ENCODE peak calls at places on chromosomes 16 and 17, in four cellular contexts. J, L, W and F are unnamed samples.

GRCh38 chr16:24609740-24610420 is 70.5 kb downstream of the RBBP6 start:
- DNase-seq in J (peak), L (peak), W (peak), F (no peak)

GRCh38 chr17:82283208-82283749 is 9.8 kb upstream of the CSNK1D start:
- DNase-seq in J (no peak), L (peak), W (no peak), F (no peak)

GRCh38 chr17:53971361-53971760 is 148.6 kb downstream of the KIF2B start:
- DNase-seq in J (no peak), L (no peak), W (no peak), F (no peak)

GRCh38 chr16:72752004-72752695 is 295.8 kb downstream of the ZFHX3 start:
- DNase-seq in J (no peak), L (no peak), W (no peak), F (no peak)

GRCh38 chr17:21201302-21201602 is 12.7 kb downstream of the TMEM11 start:
- DNase-seq in J (no peak), L (no peak), W (no peak), F (no peak)

GRCh38 chr17:33169580-33170285 is 123.4 kb downstream of the ASIC2 start:
- DNase-seq in J (no peak), L (no peak), W (no peak), F (no peak)

GRCh38 chr16:56311208-56312027 is 113.9 kb downstream of the AMFR start:
- DNase-seq in J (no peak), L (no peak), W (no peak), F (no peak)

GRCh38 chr16:88377961-88378360 is 4.8 kb upstream of the ZNF469 start:
- DNase-seq in J (no peak), L (no peak), W (peak), F (no peak)

GRCh38 chr17:33112763-33113162 is 121.1 kb downstream of the SPACA3 start:
- DNase-seq in J (no peak), L (no peak), W (no peak), F (no peak)

GRCh38 chr17:34499576-34499975 is 79.8 kb upstream of the TMEM132E start:
- DNase-seq in J (no peak), L (peak), W (no peak), F (no peak)

GRCh38 chr16:27108051-27108770 is 41.5 kb downstream of the C16orf82 start:
- DNase-seq in J (no peak), L (no peak), W (no peak), F (no peak)

GRCh38 chr17:38451840-38452529 is 23.7 kb downstream of the ARHGAP23 start:
- DNase-seq in J (no peak), L (peak), W (peak), F (no peak)

GRCh38 chr17:77315551-77316190 is 174.9 kb downstream of the SEC14L1 start:
- DNase-seq in J (no peak), L (no peak), W (no peak), F (no peak)

GRCh38 chr16:66440970-66441369 is 13.9 kb downstream of the BEAN1 start:
- DNase-seq in J (peak), L (no peak), W (no peak), F (no peak)

GRCh38 chr17:33778505-33779398 is 476.3 kb upstream of the CCL2 start:
- DNase-seq in J (no peak), L (peak), W (peak), F (no peak)

GRCh38 chr17:35577826-35578194 is 561 bp downstream of the PEX12 start:
- DNase-seq in J (no peak), L (peak), W (no peak), F (no peak)

GRCh38 chr17:56119191-56119590 is 34.1 kb upstream of the ANKFN1 start:
- DNase-seq in J (no peak), L (no peak), W (no peak), F (no peak)

GRCh38 chr17:56125830-56126819 is 27.1 kb upstream of the ANKFN1 start:
- DNase-seq in J (no peak), L (peak), W (no peak), F (no peak)

GRCh38 chr17:56121661-56122060 is 31.6 kb upstream of the ANKFN1 start:
- DNase-seq in J (no peak), L (no peak), W (no peak), F (no peak)
- TF ChIP-seq CTCF in J (no peak), L (no peak), W (no peak), F (no peak)

GRCh38 chr17:66177048-66177447 is 14.9 kb downstream of the CEP112 start:
- DNase-seq in J (no peak), L (no peak), W (no peak), F (no peak)
- TF ChIP-seq CTCF in J (no peak), L (no peak), W (no peak), F (no peak)

GRCh38 chr16:2486645-2487516 is 12.0 kb downstream of the TBC1D24 start:
- DNase-seq in J (no peak), L (no peak), W (peak), F (peak)

GRCh38 chr16:2485811-2486507 is 11.0 kb downstream of the TBC1D24 start:
- DNase-seq in J (no peak), L (no peak), W (peak), F (no peak)

GRCh38 chr16:2483160-2483559 is 8.2 kb downstream of the TBC1D24 start:
- DNase-seq in J (no peak), L (no peak), W (no peak), F (no peak)

GRCh38 chr16:2483939-2484897 is 9.3 kb downstream of the TBC1D24 start:
- DNase-seq in J (no peak), L (no peak), W (no peak), F (no peak)

GRCh38 chr16:2484898-2485508 is 10.1 kb downstream of the TBC1D24 start:
- DNase-seq in J (no peak), L (no peak), W (no peak), F (no peak)
- TF ChIP-seq CTCF in J (no peak), L (no peak), W (no peak), F (no peak)

GRCh38 chr16:17471745-17472075 is 950 bp upstream of the XYLT1 start:
- DNase-seq in J (no peak), L (no peak), W (no peak), F (no peak)

GRCh38 chr16:17475104-17475503 is 4.3 kb upstream of the XYLT1 start:
- DNase-seq in J (no peak), L (no peak), W (no peak), F (no peak)

GRCh38 chr16:17476414-17477259 is 5.9 kb upstream of the XYLT1 start:
- DNase-seq in J (no peak), L (peak), W (peak), F (no peak)

GRCh38 chr16:17474037-17474436 is 3.3 kb upstream of the XYLT1 start:
- DNase-seq in J (no peak), L (peak), W (no peak), F (no peak)

GRCh38 chr16:17474572-17474971 is 3.8 kb upstream of the XYLT1 start:
- DNase-seq in J (no peak), L (no peak), W (no peak), F (no peak)
- TF ChIP-seq CTCF in J (peak), L (no peak), W (no peak), F (no peak)

GRCh38 chr17:16383216-16383615 is 2.3 kb downstream of the UBB start:
- DNase-seq in J (no peak), L (no peak), W (no peak), F (no peak)

GRCh38 chr17:16379654-16380053 is 1.2 kb upstream of the UBB start:
- DNase-seq in J (no peak), L (no peak), W (no peak), F (no peak)

GRCh38 chr17:16381496-16381820 is 567 bp downstream of the UBB start:
- DNase-seq in J (no peak), L (peak), W (no peak), F (no peak)

GRCh38 chr17:16378631-16379282 is 2.1 kb upstream of the UBB start:
- DNase-seq in J (no peak), L (no peak), W (no peak), F (no peak)

DNA sequence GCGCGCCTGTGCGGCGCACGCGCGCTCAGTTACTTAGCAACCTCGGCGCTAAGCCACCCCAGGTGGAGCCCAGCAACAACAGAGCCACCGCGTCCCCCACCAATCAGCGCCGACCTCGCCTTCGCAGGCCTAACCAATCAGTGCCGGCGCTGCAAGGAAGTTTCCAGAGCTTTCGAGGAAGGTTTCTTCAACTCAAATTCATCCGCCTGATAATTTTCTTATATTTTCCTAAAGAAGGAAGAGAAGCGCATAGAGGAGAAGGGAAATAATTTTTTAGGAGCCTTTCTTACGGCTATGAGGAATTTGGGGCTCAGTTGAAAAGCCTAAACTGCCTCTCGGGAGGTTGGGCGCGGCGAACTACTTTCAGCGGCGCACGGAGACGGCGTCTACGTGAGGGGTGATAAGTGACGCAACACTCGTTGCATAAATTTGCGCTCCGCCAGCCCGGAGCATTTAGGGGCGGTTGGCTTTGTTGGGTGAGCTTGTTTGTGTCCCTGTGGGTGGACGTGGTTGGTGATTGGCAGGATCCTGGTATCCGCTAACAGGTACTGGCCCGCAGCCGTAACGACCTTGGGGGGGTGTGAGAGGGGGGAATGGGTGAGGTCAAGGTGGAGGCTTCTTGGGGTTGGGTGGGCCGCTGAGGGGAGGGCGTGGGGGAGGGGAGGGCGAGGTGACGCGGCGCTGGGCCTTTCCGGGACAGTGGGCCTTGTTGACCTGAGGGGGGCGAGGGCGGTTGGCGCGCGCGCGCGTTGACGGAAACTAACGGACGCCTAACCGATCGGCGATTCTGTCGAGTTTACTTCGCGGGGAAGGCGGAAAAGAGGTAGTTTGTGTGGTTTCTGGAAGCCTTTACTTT is at the start of gene UBB:
- DNase-seq in J (peak), L (peak), W (peak), F (peak)
- TF ChIP-seq CTCF in J (no peak), L (no peak), W (peak), F (no peak)

DNA sequence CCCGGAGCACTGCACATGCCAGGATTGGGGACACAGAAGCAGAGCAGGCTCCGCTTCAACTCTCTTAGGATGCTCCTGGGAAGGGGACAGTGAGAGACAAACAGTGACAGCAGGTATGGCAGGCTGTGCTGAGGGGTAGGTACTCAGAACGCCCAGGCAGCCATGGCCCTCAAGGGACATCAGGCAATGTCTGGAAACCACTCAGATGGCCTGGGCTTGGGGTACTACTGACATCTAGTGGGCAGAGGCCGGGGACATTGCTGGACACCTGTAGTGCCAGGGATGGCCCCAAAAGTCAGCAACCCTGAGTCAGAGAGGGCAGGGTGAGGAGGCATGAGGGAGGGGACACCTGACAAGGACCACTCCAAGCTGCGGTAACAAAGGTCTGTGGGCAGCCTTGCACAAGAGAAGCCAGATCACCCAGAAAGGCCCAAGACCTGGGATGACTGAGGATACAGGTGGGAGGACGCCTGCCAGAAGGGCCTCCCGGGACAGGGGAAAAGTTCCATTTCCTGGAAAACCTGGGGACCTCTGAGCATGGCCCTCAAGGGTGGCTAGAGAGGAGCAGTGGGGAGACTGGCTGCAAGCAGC is 21.2 kb downstream of the PEMT start:
- DNase-seq in J (no peak), L (peak), W (no peak), F (no peak)
- TF ChIP-seq CTCF in J (peak), L (peak), W (peak), F (no peak)

GRCh38 chr17:27247071-27247957 is 46.6 kb upstream of the WSB1 start:
- DNase-seq in J (peak), L (peak), W (peak), F (no peak)
- TF ChIP-seq CTCF in J (no peak), L (no peak), W (no peak), F (no peak)

DNA sequence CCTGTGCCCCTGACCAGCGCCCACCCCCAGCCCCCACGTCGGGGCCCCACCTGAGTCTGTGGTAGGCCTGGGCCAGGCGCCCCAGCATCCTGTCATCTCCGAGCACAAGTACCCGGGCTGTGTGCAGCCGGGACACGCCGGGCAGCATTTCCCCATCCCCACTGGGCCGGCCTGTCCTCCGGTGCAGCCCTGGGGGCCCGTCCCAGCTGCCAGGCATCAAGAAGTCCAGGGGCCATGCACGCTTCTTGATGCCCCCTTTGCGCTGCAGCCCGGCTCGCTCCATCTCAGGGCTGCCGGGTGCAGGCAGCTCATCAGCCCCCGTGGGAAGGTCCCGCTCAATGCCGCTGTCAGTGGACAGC is 29.3 kb upstream of the MFSD6L start:
- DNase-seq in J (no peak), L (no peak), W (no peak), F (no peak)
- TF ChIP-seq CTCF in J (no peak), L (no peak), W (no peak), F (no peak)

GRCh38 chr16:70381604-70382342 is 35.1 kb downstream of the DDX19A start:
- DNase-seq in J (no peak), L (no peak), W (no peak), F (no peak)

GRCh38 chr16:70378869-70379493 is 32.3 kb downstream of the DDX19A start:
- DNase-seq in J (no peak), L (no peak), W (no peak), F (no peak)

GRCh38 chr16:70380205-70380918 is 33.7 kb downstream of the DDX19A start:
- DNase-seq in J (peak), L (peak), W (no peak), F (no peak)

GRCh38 chr16:70383421-70383960 is 36.8 kb downstream of the DDX19A start:
- DNase-seq in J (no peak), L (no peak), W (no peak), F (no peak)

GRCh38 chr16:70380919-70381603 is 34.4 kb downstream of the DDX19A start:
- DNase-seq in J (peak), L (peak), W (peak), F (peak)
- TF ChIP-seq CTCF in J (peak), L (no peak), W (peak), F (no peak)

GRCh38 chr17:74408262-74408661 is 23.6 kb upstream of the GPRC5C start:
- DNase-seq in J (no peak), L (peak), W (no peak), F (no peak)
- TF ChIP-seq CTCF in J (peak), L (no peak), W (no peak), F (no peak)